ENCODE peak calls at places on chromosome 18, in seven cellular contexts. O is heart right ventricle; F is NB4; X is AG10803; L is hepatocyte; K is CD8-positive, alpha-beta T cell; V is astrocyte of the spinal cord. H is an unnamed sample.

GRCh38 chr18:46559946-46560670 is 96.9 kb downstream of the LOXHD1 start:
- DNase-seq in L (no peak), F (no peak), V (no peak), K (no peak), O (no peak), X (no peak), H (no peak)

GRCh38 chr18:13539050-13539449 is 187.3 kb downstream of the FAM210A start:
- DNase-seq in V (no peak), F (no peak), O (no peak), K (peak), X (no peak), L (no peak), H (no peak)

GRCh38 chr18:56678836-56679565 is 27.8 kb downstream of the WDR7 start:
- DNase-seq in V (no peak), F (no peak), L (no peak), K (no peak), X (no peak), O (no peak), H (no peak)

GRCh38 chr18:47996091-47996541 is 65.7 kb upstream of the SMAD2 start:
- DNase-seq in V (no peak), F (no peak), K (no peak), X (no peak), O (no peak), L (no peak), H (peak)

GRCh38 chr18:50644807-50645206 is 84.9 kb downstream of the MAPK4 start:
- DNase-seq in V (no peak), L (peak), F (peak), O (no peak), X (no peak), K (no peak), H (no peak)

GRCh38 chr18:48140738-48141137 is 210.3 kb upstream of the SMAD2 start:
- DNase-seq in F (no peak), X (no peak), K (no peak), L (no peak), O (no peak), V (no peak), H (no peak)

GRCh38 chr18:48833701-48834394 is 116.9 kb downstream of the SMAD7 start:
- DNase-seq in O (no peak), V (peak), K (peak), L (no peak), F (peak), X (no peak), H (peak)

GRCh38 chr18:78656346-78656925 is 323.2 kb upstream of the SALL3 start:
- DNase-seq in O (no peak), L (no peak), K (no peak), V (no peak), F (no peak), X (no peak), H (no peak)

GRCh38 chr18:49811151-49811938 is 2.0 kb downstream of the ACAA2 start:
- DNase-seq in L (no peak), K (no peak), O (no peak), F (no peak), V (no peak), X (no peak), H (no peak)

GRCh38 chr18:49933530-49933929 is 120.2 kb upstream of the ACAA2 start:
- DNase-seq in X (peak), K (no peak), O (no peak), V (peak), F (no peak), L (no peak), H (peak)

GRCh38 chr18:46070683-46071614 is 1.1 kb downstream of the PSTPIP2 start:
- DNase-seq in O (no peak), K (no peak), V (no peak), L (no peak), F (peak), X (no peak), H (no peak)

GRCh38 chr18:77087391-77088141 is 45.0 kb downstream of the MBP start:
- DNase-seq in O (peak), L (peak), K (no peak), F (no peak), V (peak), X (peak), H (peak)

GRCh38 chr18:70376914-70377258 is 88.0 kb downstream of the SOCS6 start:
- DNase-seq in K (no peak), F (no peak), L (peak), O (no peak), X (no peak), V (no peak), H (no peak)

GRCh38 chr18:3482258-3482657 is 32.3 kb downstream of the TGIF1 start:
- DNase-seq in O (no peak), K (no peak), L (no peak), F (no peak), V (no peak), X (no peak), H (no peak)

GRCh38 chr18:60202702-60203101 is 169.9 kb downstream of the MC4R start:
- DNase-seq in F (peak), K (no peak), V (no peak), X (no peak), O (no peak), L (no peak), H (no peak)

GRCh38 chr18:70621710-70622109 is 332.9 kb downstream of the SOCS6 start:
- DNase-seq in F (peak), K (peak), X (no peak), V (no peak), O (no peak), L (no peak), H (no peak)

GRCh38 chr18:34493099-34493544 is 217.0 kb upstream of the DTNA start:
- DNase-seq in K (no peak), L (peak), X (peak), F (peak), O (peak), V (peak), H (peak)

GRCh38 chr18:48161911-48162698 is 231.6 kb upstream of the SMAD2 start:
- DNase-seq in K (no peak), O (no peak), V (no peak), X (no peak), F (peak), L (no peak), H (no peak)

GRCh38 chr18:28905509-28905908 is 728.6 kb upstream of the CDH2 start:
- DNase-seq in V (peak), X (peak), O (no peak), L (no peak), K (no peak), F (peak), H (peak)

GRCh38 chr18:77208969-77209368 is 40.7 kb upstream of the GALR1 start:
- DNase-seq in V (peak), O (no peak), K (no peak), F (peak), X (peak), L (no peak), H (peak)

GRCh38 chr18:61308795-61309393 is 24.3 kb upstream of the CDH20 start:
- DNase-seq in F (peak), K (no peak), X (no peak), V (peak), L (no peak), O (no peak), H (no peak)

GRCh38 chr18:40529478-40529877 is 1425.6 kb upstream of the PIK3C3 start:
- DNase-seq in O (no peak), V (peak), X (peak), L (no peak), K (no peak), F (no peak), H (peak)

GRCh38 chr18:26088482-26088881 is 1.9 kb downstream of the SS18 start:
- DNase-seq in K (no peak), X (peak), V (peak), F (peak), L (no peak), O (no peak), H (peak)

GRCh38 chr18:39737869-39738268 is 2172.3 kb upstream of the CELF4 start:
- DNase-seq in L (no peak), K (no peak), X (no peak), V (no peak), O (no peak), F (no peak), H (no peak)

GRCh38 chr18:49926076-49926745 is 112.9 kb upstream of the ACAA2 start:
- DNase-seq in V (no peak), K (no peak), L (no peak), O (no peak), F (no peak), X (no peak), H (peak)

GRCh38 chr18:9658111-9658641 is 43.8 kb upstream of the PPP4R1 start:
- DNase-seq in L (no peak), K (no peak), X (no peak), O (no peak), F (no peak), V (no peak), H (no peak)

GRCh38 chr18:6476880-6477279 is 62.2 kb upstream of the L3MBTL4 start:
- DNase-seq in O (no peak), F (no peak), X (no peak), L (no peak), K (no peak), V (no peak), H (no peak)

GRCh38 chr18:58578835-58579560 is 49.9 kb downstream of the ALPK2 start:
- DNase-seq in O (no peak), X (peak), K (no peak), F (no peak), V (peak), L (peak), H (peak)

GRCh38 chr18:77165489-77166415 is 33.2 kb upstream of the MBP start:
- DNase-seq in O (peak), L (no peak), V (peak), K (no peak), X (peak), F (no peak), H (peak)

GRCh38 chr18:50614838-50615237 is 55.0 kb downstream of the MAPK4 start:
- DNase-seq in F (peak), O (no peak), K (no peak), V (no peak), L (peak), X (peak), H (peak)

GRCh38 chr18:47906408-47906807 is 24.1 kb downstream of the SMAD2 start:
- DNase-seq in X (no peak), F (no peak), L (no peak), K (no peak), V (no peak), O (no peak), H (no peak)

GRCh38 chr18:5987217-5987616 is 91.9 kb upstream of the TMEM200C start:
- DNase-seq in F (no peak), X (no peak), V (no peak), L (no peak), K (no peak), O (no peak), H (no peak)

GRCh38 chr18:22865354-22866116 is 67.6 kb upstream of the RBBP8 start:
- DNase-seq in F (no peak), L (no peak), O (no peak), K (no peak), X (no peak), V (no peak), H (no peak)
- TF ChIP-seq CTCF in F (no peak), L (no peak), O (no peak), K (no peak), X (no peak), V (no peak), H (no peak)

GRCh38 chr18:74531043-74531442 is 3.3 kb upstream of the CNDP1 start:
- DNase-seq in K (no peak), L (no peak), X (no peak), O (no peak), V (no peak), F (no peak), H (no peak)

GRCh38 chr18:74533666-74534065 is 634 bp upstream of the CNDP1 start:
- DNase-seq in K (no peak), X (no peak), V (no peak), F (no peak), L (no peak), O (no peak), H (no peak)

GRCh38 chr18:74532511-74533025 is 1.7 kb upstream of the CNDP1 start:
- DNase-seq in L (no peak), F (no peak), O (no peak), X (no peak), K (no peak), V (no peak), H (no peak)

GRCh38 chr18:74534981-74535649 is 815 bp downstream of the CNDP1 start:
- DNase-seq in O (no peak), X (no peak), F (no peak), V (no peak), K (no peak), L (no peak), H (no peak)

GRCh38 chr18:74534150-74534969 is at the start of gene CNDP1:
- DNase-seq in X (no peak), K (no peak), V (no peak), O (no peak), L (no peak), F (no peak), H (no peak)
- H3K4me3 ChIP-seq in X (no peak), K (no peak), V (no peak), O (no peak), L (no peak), F (no peak), H (no peak)

DNA sequence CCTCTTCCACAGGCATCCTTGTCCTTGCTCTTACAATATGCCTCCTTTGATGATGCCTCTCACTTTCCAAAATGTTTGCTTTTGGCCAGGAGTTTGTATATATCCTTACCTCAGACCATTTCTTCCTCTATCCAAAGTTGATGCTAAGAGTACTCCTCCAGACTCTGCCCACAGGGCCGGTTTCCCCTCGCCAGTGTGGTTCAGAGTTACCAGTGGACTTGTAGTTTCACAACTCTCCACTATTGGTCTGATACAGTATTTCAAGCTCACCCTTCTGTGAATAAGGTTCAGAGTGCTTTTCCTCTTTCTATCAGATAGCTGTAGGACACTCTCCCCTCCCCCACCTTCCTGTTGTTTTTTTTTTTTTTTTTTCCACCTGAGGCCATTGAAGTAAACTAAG is 42.2 kb upstream of the LINC00305 start:
- DNase-seq in L (no peak), K (no peak), X (no peak), V (no peak), O (no peak), F (no peak), H (no peak)
- TF ChIP-seq CTCF in L (no peak), K (no peak), X (no peak), V (no peak), O (no peak), F (no peak), H (no peak)

DNA sequence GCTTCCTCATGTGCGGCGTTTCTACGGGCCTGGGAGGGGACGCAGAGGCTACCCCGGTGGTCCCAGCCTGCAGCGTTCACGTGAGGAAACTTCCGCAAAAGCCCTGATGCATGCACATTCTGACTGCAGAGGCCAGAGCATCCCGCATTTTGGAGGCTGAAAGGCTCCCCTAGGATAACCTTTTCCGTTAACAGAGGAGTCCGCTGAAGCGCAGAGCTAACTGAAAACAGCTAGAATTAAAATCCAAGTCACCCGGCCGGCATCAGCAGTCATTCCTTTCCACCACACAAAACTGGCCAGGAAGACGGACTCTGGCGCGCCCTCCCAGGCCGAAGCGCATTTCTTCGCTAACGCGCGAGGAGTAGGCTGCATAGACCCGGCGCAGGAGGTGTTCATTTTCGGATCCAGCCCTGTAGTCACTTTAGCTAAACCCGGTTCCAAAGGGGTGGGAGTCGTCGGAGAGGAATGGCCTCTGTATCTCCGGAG is 747 bp upstream of the TUBB6 start:
- DNase-seq in F (peak), L (peak), K (no peak), X (peak), V (peak), O (peak), H (peak)
- H3K4me3 ChIP-seq in F (peak), L (peak), K (peak), X (peak), V (peak), O (peak), H (peak)